ENCODE peak calls at places on chromosome 18, in ten cellular contexts. G is transverse colon; L is CD4-positive, CD25-positive, alpha-beta regulatory T cell; J is GM12878; Z is heart left ventricle; M is fibroblast of lung; K is HCT116; E is adrenal gland; T is SJSA1; D is astrocyte. I is an unnamed sample.

GRCh38 chr18:23321996-23322395 is 131.1 kb upstream of the RIOK3 start:
- DNase-seq in G (no peak), L (no peak), J (no peak), Z (no peak), M (no peak), K (no peak), E (no peak), T (no peak), D (peak; percentile 62), I (no peak)

GRCh38 chr18:40529478-40529877 is 1425.6 kb upstream of the PIK3C3 start:
- DNase-seq in G (no peak), L (no peak), J (no peak), Z (no peak), M (peak; percentile 18), K (no peak), E (no peak), T (no peak), D (peak; percentile 16), I (no peak)

GRCh38 chr18:10036479-10036878 is 122.7 kb downstream of the VAPA start:
- DNase-seq in G (no peak), L (no peak), J (no peak), Z (no peak), M (no peak), K (no peak), E (no peak), T (no peak), D (no peak), I (no peak)

GRCh38 chr18:13217466-13217961 is 1.0 kb upstream of the LDLRAD4 start:
- DNase-seq in G (peak; percentile 70), L (peak; percentile 52), J (no peak), Z (peak; percentile 84), M (no peak), K (no peak), E (peak; percentile 72), T (peak; percentile 46), D (peak; percentile 18), I (peak; percentile 35)

GRCh38 chr18:9629709-9630108 is 15.3 kb upstream of the PPP4R1 start:
- DNase-seq in G (no peak), L (no peak), J (no peak), Z (no peak), M (no peak), K (no peak), E (no peak), T (no peak), D (peak; percentile 49), I (peak; percentile 30)

GRCh38 chr18:62948788-62949187 is 233.4 kb downstream of the PHLPP1 start:
- DNase-seq in G (no peak), L (no peak), J (no peak), Z (no peak), M (no peak), K (no peak), E (no peak), T (no peak), D (no peak), I (no peak)

GRCh38 chr18:42181474-42181873 is 226.4 kb downstream of the PIK3C3 start:
- DNase-seq in G (no peak), L (no peak), J (no peak), Z (no peak), M (no peak), K (no peak), E (no peak), T (no peak), D (no peak), I (no peak)

GRCh38 chr18:1013951-1014350 is 109.3 kb downstream of the ADCYAP1 start:
- DNase-seq in G (no peak), L (no peak), J (no peak), Z (no peak), M (no peak), K (no peak), E (no peak), T (no peak), D (no peak), I (no peak)

GRCh38 chr18:13437801-13438506 is 219.4 kb downstream of the LDLRAD4 start:
- DNase-seq in G (peak; percentile 40), L (peak; percentile 47), J (no peak), Z (no peak), M (no peak), K (no peak), E (no peak), T (no peak), D (no peak), I (no peak)

GRCh38 chr18:22219568-22220355 is 50.4 kb downstream of the GATA6 start:
- DNase-seq in G (no peak), L (no peak), J (no peak), Z (no peak), M (no peak), K (peak; percentile 3), E (no peak), T (no peak), D (no peak), I (no peak)
- H3K4me3 ChIP-seq in G (no peak overlapping the region), L (no peak overlapping the region), J (no peak overlapping the region), Z (no peak overlapping the region), M (no peak overlapping the region), K (no peak overlapping the region), E (no peak overlapping the region), T (no peak overlapping the region), D (no peak overlapping the region), I (no peak overlapping the region)

GRCh38 chr18:48918660-48919415 is 31.9 kb downstream of the SMAD7 start:
- DNase-seq in G (no peak), L (no peak), J (no peak), Z (no peak), M (no peak), K (no peak), E (no peak), T (no peak), D (no peak), I (no peak)
- H3K36me3 ChIP-seq in G (peaks cover 10% of the 10 kb centered on the region), L (peaks cover 16% of the 10 kb centered on the region), J (peaks cover 33% of the 10 kb centered on the region), Z (no peaks in the 10 kb centered on the region), M (peaks cover 6% of the 10 kb centered on the region), K (peaks cover 2% of the 10 kb centered on the region), E (no peaks in the 10 kb centered on the region), T (peaks cover 67% of the 10 kb centered on the region), D (peaks cover 26% of the 10 kb centered on the region), I (peaks cover 3% of the 10 kb centered on the region)

GRCh38 chr18:52426462-52426861 is 86.5 kb downstream of the DCC start:
- DNase-seq in G (no peak), L (no peak), J (no peak), Z (no peak), M (no peak), K (no peak), E (no peak), T (no peak), D (no peak), I (no peak)
- H3K4me1 ChIP-seq in G (no peaks in the 10 kb centered on the region), L (no peaks in the 10 kb centered on the region), J (no peaks in the 10 kb centered on the region), Z (no peaks in the 10 kb centered on the region), M (no peaks in the 10 kb centered on the region), K (no peaks in the 10 kb centered on the region), E (no peaks in the 10 kb centered on the region), T (no peaks in the 10 kb centered on the region), D (no peaks in the 10 kb centered on the region), I (no peaks in the 10 kb centered on the region)

GRCh38 chr18:49071776-49072175 is 121.0 kb upstream of the SMAD7 start:
- DNase-seq in G (no peak), L (no peak), J (no peak), Z (no peak), M (no peak), K (no peak), E (no peak), T (no peak), D (no peak), I (no peak)

GRCh38 chr18:49073431-49073830 is 122.7 kb upstream of the SMAD7 start:
- DNase-seq in G (no peak), L (no peak), J (no peak), Z (no peak), M (no peak), K (no peak), E (no peak), T (no peak), D (no peak), I (no peak)

GRCh38 chr18:49072524-49072934 is 121.8 kb upstream of the SMAD7 start:
- DNase-seq in G (no peak), L (no peak), J (no peak), Z (no peak), M (peak; percentile 57), K (no peak), E (no peak), T (no peak), D (no peak), I (no peak)

GRCh38 chr18:49074505-49074904 is 123.7 kb upstream of the SMAD7 start:
- DNase-seq in G (no peak), L (no peak), J (no peak), Z (no peak), M (no peak), K (no peak), E (no peak), T (no peak), D (no peak), I (no peak)

DNA sequence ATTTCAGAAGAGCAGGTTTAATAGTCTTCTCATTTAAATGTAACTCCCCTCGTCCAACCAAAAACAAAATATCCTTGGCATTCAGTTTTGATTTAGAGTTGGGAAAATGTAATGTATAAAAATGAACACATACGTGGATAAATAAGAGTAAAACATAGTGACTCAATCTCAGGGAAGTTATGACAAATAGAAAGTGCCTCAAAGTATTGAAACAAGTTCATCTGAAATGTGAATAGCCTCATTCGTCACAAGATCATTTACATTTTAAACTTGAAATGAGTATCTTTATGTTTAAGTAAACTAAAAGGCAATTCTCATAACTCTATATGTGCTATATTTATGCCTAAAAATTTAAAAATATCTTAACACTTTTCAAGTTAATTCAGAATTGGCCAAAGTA is 122.2 kb upstream of the SMAD7 start:
- DNase-seq in G (no peak), L (no peak), J (no peak), Z (no peak), M (peak; percentile 19), K (no peak), E (no peak), T (no peak), D (no peak), I (no peak)
- H3K4me3 ChIP-seq in G (no peak overlapping the region), L (no peak overlapping the region), J (no peak overlapping the region), Z (no peak overlapping the region), M (peak overlapping the region; percentile 29), K (no peak overlapping the region), E (no peak overlapping the region), T (no peak overlapping the region), D (no peak overlapping the region), I (no peak overlapping the region)

GRCh38 chr18:79970419-79971133 is 6.1 kb downstream of the HSBP1L1 start:
- DNase-seq in G (no peak), L (no peak), J (no peak), Z (no peak), M (no peak), K (no peak), E (no peak), T (no peak), D (no peak), I (no peak)
- H3K36me3 ChIP-seq in G (peaks cover 24% of the 10 kb centered on the region), L (peaks cover 34% of the 10 kb centered on the region), J (peaks cover 16% of the 10 kb centered on the region), Z (no peaks in the 10 kb centered on the region), M (peaks cover 12% of the 10 kb centered on the region), K (peaks cover 33% of the 10 kb centered on the region), E (no peaks in the 10 kb centered on the region), T (peaks cover 61% of the 10 kb centered on the region), D (peaks cover 19% of the 10 kb centered on the region), I (peaks cover 63% of the 10 kb centered on the region)